ENCODE peak calls at places on chromosomes 11 and 22, in four cellular contexts. One of them, this sample, is unnamed.

GRCh38 chr22:40541300-40541699 is 95.2 kb downstream of the MRTFA start:
- DNase-seq in fibroblast of mammary gland: no peak
- DNase-seq in adrenal gland: no peak
- DNase-seq in epithelial cell of esophagus: peak
- DNase-seq in this sample: no peak

GRCh38 chr11:57711414-57712255 is at the start of gene MED19:
- DNase-seq in epithelial cell of esophagus: peak
- DNase-seq in adrenal gland: peak
- DNase-seq in fibroblast of mammary gland: peak
- DNase-seq in this sample: peak

GRCh38 chr22:49203091-49203862 is 624.4 kb downstream of the BRD1 start:
- DNase-seq in adrenal gland: peak
- DNase-seq in fibroblast of mammary gland: no peak
- DNase-seq in epithelial cell of esophagus: no peak
- DNase-seq in this sample: no peak

GRCh38 chr22:48576333-48577013 is 1251.2 kb downstream of the BRD1 start:
- DNase-seq in fibroblast of mammary gland: no peak
- DNase-seq in adrenal gland: no peak
- DNase-seq in epithelial cell of esophagus: no peak
- DNase-seq in this sample: no peak

GRCh38 chr11:72639475-72640375 is 34.5 kb downstream of the PDE2A start:
- DNase-seq in adrenal gland: peak
- DNase-seq in epithelial cell of esophagus: no peak
- DNase-seq in fibroblast of mammary gland: no peak
- DNase-seq in this sample: no peak

GRCh38 chr11:2387266-2387982 is 10.3 kb downstream of the CD81 start:
- DNase-seq in epithelial cell of esophagus: no peak
- DNase-seq in fibroblast of mammary gland: peak
- DNase-seq in adrenal gland: no peak
- DNase-seq in this sample: peak

GRCh38 chr11:32448232-32448631 is 12.9 kb upstream of the WT1 start:
- DNase-seq in adrenal gland: no peak
- DNase-seq in epithelial cell of esophagus: peak
- DNase-seq in fibroblast of mammary gland: peak
- DNase-seq in this sample: peak

GRCh38 chr22:21457023-21457787 is 10.0 kb upstream of the TMEM191C start:
- DNase-seq in epithelial cell of esophagus: peak
- DNase-seq in fibroblast of mammary gland: no peak
- DNase-seq in adrenal gland: no peak
- DNase-seq in this sample: no peak

GRCh38 chr11:69711824-69712801 is 8.3 kb upstream of the FGF19 start:
- DNase-seq in epithelial cell of esophagus: no peak
- DNase-seq in adrenal gland: no peak
- DNase-seq in fibroblast of mammary gland: no peak
- DNase-seq in this sample: no peak

GRCh38 chr11:13324141-13324540 is 46.6 kb downstream of the BMAL1 start:
- DNase-seq in adrenal gland: no peak
- DNase-seq in fibroblast of mammary gland: no peak
- DNase-seq in epithelial cell of esophagus: no peak
- DNase-seq in this sample: no peak

GRCh38 chr11:74970852-74971395 is 17.8 kb upstream of the NEU3 start:
- DNase-seq in epithelial cell of esophagus: peak
- DNase-seq in fibroblast of mammary gland: no peak
- DNase-seq in adrenal gland: no peak
- DNase-seq in this sample: no peak

GRCh38 chr11:46710821-46711269 is 8.2 kb upstream of the F2 start:
- DNase-seq in fibroblast of mammary gland: peak
- DNase-seq in epithelial cell of esophagus: peak
- DNase-seq in adrenal gland: peak
- DNase-seq in this sample: peak

GRCh38 chr22:36042240-36042639 is 13.6 kb upstream of the RBFOX2 start:
- DNase-seq in fibroblast of mammary gland: no peak
- DNase-seq in epithelial cell of esophagus: no peak
- DNase-seq in adrenal gland: no peak
- DNase-seq in this sample: no peak

GRCh38 chr11:118046964-118047700 is 29.7 kb upstream of the TMPRSS4 start:
- DNase-seq in epithelial cell of esophagus: no peak
- DNase-seq in adrenal gland: no peak
- DNase-seq in fibroblast of mammary gland: no peak
- DNase-seq in this sample: no peak

GRCh38 chr11:94731921-94732601 is 36.1 kb upstream of the AMOTL1 start:
- DNase-seq in epithelial cell of esophagus: peak
- DNase-seq in fibroblast of mammary gland: peak
- DNase-seq in adrenal gland: peak
- DNase-seq in this sample: peak

GRCh38 chr11:34251640-34251980 is 106.2 kb downstream of the ABTB2 start:
- DNase-seq in epithelial cell of esophagus: peak
- DNase-seq in fibroblast of mammary gland: peak
- DNase-seq in adrenal gland: no peak
- DNase-seq in this sample: peak

DNA sequence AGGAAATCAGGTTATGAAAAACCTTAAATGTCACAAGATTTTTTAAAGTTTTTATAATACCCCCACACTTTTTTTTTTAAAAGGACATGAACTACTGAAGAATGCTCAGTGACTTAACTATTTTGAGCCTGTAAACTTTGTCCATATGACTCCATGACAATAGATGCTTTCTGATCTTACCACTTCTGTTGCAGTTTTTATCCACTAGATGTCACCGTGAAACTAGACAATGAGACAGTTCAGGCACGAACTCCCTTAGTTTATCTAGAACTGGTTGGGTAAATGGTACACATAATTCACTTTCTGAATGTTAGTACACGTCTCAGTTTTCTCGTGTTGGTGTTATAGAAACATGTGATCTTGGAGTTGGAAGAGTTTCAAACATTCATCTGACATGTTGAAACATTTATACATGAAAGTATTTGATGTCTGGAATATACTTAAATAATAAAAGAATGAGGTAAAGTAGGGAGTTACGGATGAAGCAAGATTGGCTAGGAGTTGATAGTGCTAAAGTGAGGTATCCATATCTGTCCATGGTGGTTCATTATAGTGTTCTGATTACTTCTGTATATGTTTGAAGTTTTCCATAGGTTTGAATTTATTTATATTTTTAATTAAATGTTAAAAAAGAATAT is 8.1 kb downstream of the CCDC15 start:
- DNase-seq in fibroblast of mammary gland: peak
- DNase-seq in adrenal gland: peak
- DNase-seq in epithelial cell of esophagus: peak
- DNase-seq in this sample: peak
- TF ChIP-seq CTCF in fibroblast of mammary gland: peak
- TF ChIP-seq CTCF in adrenal gland: peak
- TF ChIP-seq CTCF in epithelial cell of esophagus: peak
- TF ChIP-seq CTCF in this sample: peak

GRCh38 chr22:24996420-24996952 is 44.0 kb downstream of the KIAA1671 start:
- DNase-seq in epithelial cell of esophagus: peak
- DNase-seq in fibroblast of mammary gland: peak
- DNase-seq in adrenal gland: peak
- DNase-seq in this sample: no peak

GRCh38 chr22:24995649-24996180 is 43.2 kb downstream of the KIAA1671 start:
- DNase-seq in epithelial cell of esophagus: no peak
- DNase-seq in fibroblast of mammary gland: no peak
- DNase-seq in adrenal gland: no peak
- DNase-seq in this sample: no peak

GRCh38 chr22:24997023-24997422 is 44.5 kb downstream of the KIAA1671 start:
- DNase-seq in fibroblast of mammary gland: no peak
- DNase-seq in adrenal gland: no peak
- DNase-seq in epithelial cell of esophagus: no peak
- DNase-seq in this sample: no peak

GRCh38 chr22:24992946-24993345 is 40.4 kb downstream of the KIAA1671 start:
- DNase-seq in adrenal gland: no peak
- DNase-seq in epithelial cell of esophagus: no peak
- DNase-seq in fibroblast of mammary gland: no peak
- DNase-seq in this sample: no peak

GRCh38 chr22:24994070-24994763 is 41.7 kb downstream of the KIAA1671 start:
- DNase-seq in fibroblast of mammary gland: peak
- DNase-seq in adrenal gland: no peak
- DNase-seq in epithelial cell of esophagus: peak
- DNase-seq in this sample: no peak
- TF ChIP-seq CTCF in fibroblast of mammary gland: no peak
- TF ChIP-seq CTCF in adrenal gland: no peak
- TF ChIP-seq CTCF in epithelial cell of esophagus: peak
- TF ChIP-seq CTCF in this sample: no peak

GRCh38 chr11:329886-330253 is 9.2 kb upstream of the IFITM3 start:
- DNase-seq in epithelial cell of esophagus: no peak
- DNase-seq in adrenal gland: no peak
- DNase-seq in fibroblast of mammary gland: no peak
- DNase-seq in this sample: no peak

GRCh38 chr11:326592-326841 is 5.9 kb upstream of the IFITM3 start:
- DNase-seq in epithelial cell of esophagus: no peak
- DNase-seq in adrenal gland: no peak
- DNase-seq in fibroblast of mammary gland: no peak
- DNase-seq in this sample: no peak

GRCh38 chr11:327581-327923 is 6.9 kb upstream of the IFITM3 start:
- DNase-seq in fibroblast of mammary gland: no peak
- DNase-seq in epithelial cell of esophagus: no peak
- DNase-seq in adrenal gland: no peak
- DNase-seq in this sample: no peak

GRCh38 chr11:326842-327580 is 6.4 kb upstream of the IFITM3 start:
- DNase-seq in fibroblast of mammary gland: peak
- DNase-seq in adrenal gland: peak
- DNase-seq in epithelial cell of esophagus: no peak
- DNase-seq in this sample: peak

GRCh38 chr11:328012-328411 is 7.4 kb upstream of the IFITM3 start:
- DNase-seq in epithelial cell of esophagus: no peak
- DNase-seq in fibroblast of mammary gland: no peak
- DNase-seq in adrenal gland: no peak
- DNase-seq in this sample: no peak
- TF ChIP-seq CTCF in epithelial cell of esophagus: no peak
- TF ChIP-seq CTCF in fibroblast of mammary gland: no peak
- TF ChIP-seq CTCF in adrenal gland: no peak
- TF ChIP-seq CTCF in this sample: no peak

GRCh38 chr11:68113986-68114385 is 7.2 kb downstream of the CHKA start:
- DNase-seq in fibroblast of mammary gland: peak
- DNase-seq in epithelial cell of esophagus: no peak
- DNase-seq in adrenal gland: no peak
- DNase-seq in this sample: peak
- TF ChIP-seq CTCF in fibroblast of mammary gland: peak
- TF ChIP-seq CTCF in epithelial cell of esophagus: no peak
- TF ChIP-seq CTCF in adrenal gland: peak
- TF ChIP-seq CTCF in this sample: no peak

GRCh38 chr11:90438069-90438468 is 215.2 kb upstream of the CHORDC1 start:
- DNase-seq in fibroblast of mammary gland: no peak
- DNase-seq in epithelial cell of esophagus: no peak
- DNase-seq in adrenal gland: no peak
- DNase-seq in this sample: no peak

DNA sequence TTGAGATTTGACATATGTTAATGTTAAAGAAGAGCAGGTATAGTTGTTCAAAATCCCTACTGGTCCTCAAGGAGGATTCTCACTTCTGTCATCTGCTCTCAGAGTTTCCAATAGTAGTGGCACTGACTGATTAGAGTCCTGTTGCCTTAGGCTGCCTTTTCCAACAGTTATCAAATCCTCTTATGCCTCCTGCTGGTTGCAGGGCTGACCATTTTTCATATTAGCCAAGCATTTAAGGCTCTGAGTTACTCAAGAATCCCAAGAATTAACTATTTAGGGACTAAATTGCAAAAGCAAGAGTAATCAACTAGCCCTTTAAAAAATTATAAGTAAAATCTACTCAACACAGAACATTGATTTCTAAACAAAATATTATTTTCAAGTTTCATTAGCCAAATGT is 212.0 kb upstream of the CHORDC1 start:
- DNase-seq in adrenal gland: no peak
- DNase-seq in fibroblast of mammary gland: no peak
- DNase-seq in epithelial cell of esophagus: peak
- DNase-seq in this sample: no peak
- TF ChIP-seq CTCF in adrenal gland: peak
- TF ChIP-seq CTCF in fibroblast of mammary gland: no peak
- TF ChIP-seq CTCF in epithelial cell of esophagus: peak
- TF ChIP-seq CTCF in this sample: no peak

GRCh38 chr22:32448980-32449379 is 15.3 kb downstream of the BPIFC start:
- DNase-seq in epithelial cell of esophagus: peak
- DNase-seq in fibroblast of mammary gland: no peak
- DNase-seq in adrenal gland: no peak
- DNase-seq in this sample: no peak

GRCh38 chr22:32446321-32446720 is 17.9 kb downstream of the BPIFC start:
- DNase-seq in fibroblast of mammary gland: peak
- DNase-seq in epithelial cell of esophagus: peak
- DNase-seq in adrenal gland: no peak
- DNase-seq in this sample: no peak

GRCh38 chr22:32444068-32444467 is 20.2 kb downstream of the BPIFC start:
- DNase-seq in epithelial cell of esophagus: peak
- DNase-seq in fibroblast of mammary gland: peak
- DNase-seq in adrenal gland: no peak
- DNase-seq in this sample: no peak
- TF ChIP-seq CTCF in epithelial cell of esophagus: peak
- TF ChIP-seq CTCF in fibroblast of mammary gland: peak
- TF ChIP-seq CTCF in adrenal gland: no peak
- TF ChIP-seq CTCF in this sample: no peak

GRCh38 chr11:20088368-20089260 is 71.7 kb downstream of the DBX1 start:
- DNase-seq in adrenal gland: no peak
- DNase-seq in fibroblast of mammary gland: no peak
- DNase-seq in epithelial cell of esophagus: no peak
- DNase-seq in this sample: peak

GRCh38 chr11:20089357-20089756 is 70.9 kb downstream of the DBX1 start:
- DNase-seq in fibroblast of mammary gland: peak
- DNase-seq in epithelial cell of esophagus: no peak
- DNase-seq in adrenal gland: no peak
- DNase-seq in this sample: no peak

GRCh38 chr11:20081336-20081735 is 78.9 kb downstream of the DBX1 start:
- DNase-seq in fibroblast of mammary gland: no peak
- DNase-seq in adrenal gland: no peak
- DNase-seq in epithelial cell of esophagus: no peak
- DNase-seq in this sample: no peak

GRCh38 chr11:20087118-20087521 is 73.2 kb downstream of the DBX1 start:
- DNase-seq in fibroblast of mammary gland: no peak
- DNase-seq in adrenal gland: no peak
- DNase-seq in epithelial cell of esophagus: no peak
- DNase-seq in this sample: peak

DNA sequence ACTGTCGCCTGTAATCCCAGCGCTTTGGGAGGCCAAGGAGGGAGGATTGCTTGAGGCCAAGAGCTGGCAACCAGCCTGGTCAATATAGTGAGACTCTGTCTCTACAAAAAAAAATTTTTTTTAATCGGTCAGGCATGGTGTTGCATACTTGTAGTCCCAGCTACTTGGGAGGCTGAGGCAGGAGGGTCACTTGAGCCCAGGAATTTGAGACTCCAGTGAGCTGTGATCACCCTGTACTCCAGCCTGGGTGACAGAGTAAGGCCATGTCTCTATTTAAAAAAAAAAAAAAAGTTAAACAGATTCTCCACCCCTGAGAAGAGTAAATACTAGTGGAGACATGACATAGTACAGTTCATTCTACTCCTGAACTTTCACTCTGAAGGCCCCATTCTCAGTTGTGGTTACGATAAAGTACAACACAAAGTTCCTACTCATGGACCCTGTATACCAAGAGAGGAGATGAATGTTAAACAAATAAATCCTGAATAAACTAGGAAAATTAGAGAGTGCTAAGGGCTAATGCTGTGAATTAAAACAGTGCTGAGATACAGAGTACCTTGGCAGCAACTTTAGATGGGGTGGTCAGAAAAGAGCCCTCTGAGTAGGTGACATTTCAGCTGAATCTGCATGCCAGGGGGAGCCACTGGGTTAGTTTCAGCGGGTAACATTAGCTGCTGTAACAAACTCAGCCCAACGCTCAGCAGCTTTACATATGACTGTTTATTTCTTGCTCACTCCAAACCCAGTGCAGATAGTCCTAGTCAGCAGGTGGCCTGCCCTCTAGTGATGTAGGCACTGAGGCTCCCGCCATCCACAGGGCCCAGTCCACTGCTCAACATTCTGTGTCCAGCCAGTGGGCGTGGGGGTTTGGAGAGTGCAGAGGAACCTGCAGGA is 75.1 kb downstream of the DBX1 start:
- DNase-seq in fibroblast of mammary gland: no peak
- DNase-seq in epithelial cell of esophagus: no peak
- DNase-seq in adrenal gland: no peak
- DNase-seq in this sample: no peak
- TF ChIP-seq CTCF in fibroblast of mammary gland: no peak
- TF ChIP-seq CTCF in epithelial cell of esophagus: no peak
- TF ChIP-seq CTCF in adrenal gland: no peak
- TF ChIP-seq CTCF in this sample: no peak